ENCODE peak calls at places on chromosomes 1 and 21, in four cellular contexts. P is aorta; M is CD4-positive, alpha-beta memory T cell; X is pancreas. W is an unnamed sample. For H3K36me3 and H3K4me1, the result is how much of the 10 kb centered on the place peaks cover.

GRCh38 chr1:59165353-59165752 is 131.5 kb upstream of the FGGY start:
- DNase-seq in P (no peak), X (no peak), M (no peak), W (no peak)

GRCh38 chr1:147717051-147717705 is 43.2 kb downstream of the GJA5 start:
- DNase-seq in P (no peak), X (peak), M (peak), W (no peak)

GRCh38 chr1:164645921-164646320 is 86.9 kb downstream of the PBX1 start:
- DNase-seq in P (no peak), X (no peak), M (no peak), W (no peak)

GRCh38 chr1:98314591-98314990 is 346.9 kb upstream of the SNX7 start:
- DNase-seq in X (no peak), P (no peak), M (no peak), W (no peak)

GRCh38 chr1:245867724-245868123 is 639.4 kb downstream of the SMYD3 start:
- DNase-seq in P (no peak), X (no peak), M (no peak), W (no peak)

GRCh38 chr1:94927405-94928175 is 680 bp upstream of the CNN3 start:
- DNase-seq in X (peak), P (no peak), M (no peak), W (no peak)

GRCh38 chr1:6392081-6392879 is 1.3 kb downstream of the ACOT7 start:
- DNase-seq in X (peak), P (no peak), M (peak), W (no peak)

GRCh38 chr1:79845951-79846350 is 839.4 kb upstream of the ADGRL4 start:
- DNase-seq in M (no peak), P (no peak), X (no peak), W (no peak)

GRCh38 chr1:185158806-185159205 is 1.8 kb downstream of the SWT1 start:
- DNase-seq in P (no peak), M (no peak), X (no peak), W (no peak)

GRCh38 chr21:29305068-29305467 is 6.3 kb downstream of the BACH1 start:
- DNase-seq in X (no peak), M (no peak), P (no peak), W (no peak)

GRCh38 chr1:207695943-207696342 is 51.0 kb downstream of the CR1L start:
- DNase-seq in X (no peak), P (no peak), M (no peak), W (no peak)

GRCh38 chr1:67441183-67441582 is 11.0 kb upstream of the SERBP1 start:
- DNase-seq in M (no peak), P (peak), X (peak), W (no peak)

GRCh38 chr1:12536023-12536639 is 81.9 kb downstream of the DHRS3 start:
- DNase-seq in X (no peak), P (no peak), M (no peak), W (no peak)

GRCh38 chr1:177315270-177315669 is 144.5 kb downstream of the BRINP2 start:
- DNase-seq in M (no peak), X (no peak), P (no peak), W (no peak)

GRCh38 chr1:40316595-40317393 is at the start of gene COL9A2:
- DNase-seq in P (peak), X (peak), M (peak), W (no peak)

GRCh38 chr1:89608627-89609338 is 24.1 kb upstream of the LRRC8C start:
- DNase-seq in P (no peak), X (no peak), M (peak), W (no peak)

GRCh38 chr1:151867321-151867720 is 13.8 kb upstream of the THEM5 start:
- DNase-seq in P (no peak), X (no peak), M (no peak), W (no peak)

GRCh38 chr1:228073061-228073869 is 9.2 kb upstream of the ARF1 start:
- DNase-seq in X (no peak), M (no peak), P (peak), W (no peak)

GRCh38 chr1:219812491-219813221 is 115.7 kb downstream of the SLC30A10 start:
- DNase-seq in P (no peak), M (no peak), X (peak), W (no peak)

GRCh38 chr1:58460469-58460868 is 86.1 kb downstream of the OMA1 start:
- DNase-seq in M (no peak), X (no peak), P (no peak), W (no peak)

GRCh38 chr1:14590781-14591180 is 7.7 kb upstream of the KAZN start:
- DNase-seq in P (no peak), X (no peak), M (no peak), W (no peak)

GRCh38 chr1:41341756-41342562 is 19.3 kb upstream of the FOXO6 start:
- DNase-seq in P (no peak), M (no peak), X (peak), W (no peak)

GRCh38 chr1:6601049-6601864 is 1.4 kb downstream of the KLHL21 start:
- DNase-seq in P (peak), X (peak), M (peak), W (peak)

GRCh38 chr1:231420299-231420958 is 1.7 kb downstream of the EGLN1 start:
- DNase-seq in P (no peak), X (no peak), M (no peak), W (no peak)

GRCh38 chr21:45316871-45317400 is 29.2 kb upstream of the POFUT2 start:
- DNase-seq in P (peak), X (no peak), M (no peak), W (peak)
- H3K36me3 ChIP-seq in P (under half), X (under half), M (under half), W (under half)

DNA sequence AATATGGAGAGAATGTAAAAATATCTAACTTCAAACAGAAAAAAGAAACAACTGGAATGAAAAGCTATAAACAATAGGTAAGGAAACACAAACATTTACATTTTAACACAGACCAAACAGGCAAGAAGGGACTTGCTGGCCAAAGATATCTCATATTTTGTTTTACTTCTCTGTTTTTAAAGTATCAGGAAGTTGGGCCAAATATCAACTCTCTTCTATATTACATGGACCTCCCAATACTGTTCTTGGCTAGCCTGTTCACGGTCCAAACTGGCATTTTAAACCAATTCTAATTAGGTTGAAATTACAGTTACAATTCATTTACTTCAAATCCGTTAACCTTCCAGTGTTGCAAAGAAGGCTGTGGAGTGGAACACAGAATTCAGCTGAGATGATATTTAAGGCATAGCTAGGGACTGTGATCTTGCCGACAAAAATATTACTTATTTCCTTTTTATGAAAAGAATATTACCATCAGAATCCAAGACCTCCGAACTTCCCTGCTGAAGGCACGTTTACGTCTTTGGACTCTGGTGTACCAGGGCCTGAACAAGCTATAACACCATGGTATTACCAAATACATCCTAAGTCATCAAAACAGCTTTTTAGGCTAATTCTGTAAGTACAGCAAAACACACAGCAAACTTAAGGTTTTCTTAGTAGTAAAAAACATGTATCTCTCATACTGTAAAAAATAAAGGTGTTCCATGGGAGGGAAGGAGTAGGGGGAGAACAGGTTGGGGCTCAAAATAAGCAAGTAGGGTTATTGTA is 165.4 kb downstream of the RUNX1 start:
- DNase-seq in M (no peak), P (no peak), X (no peak), W (no peak)
- H3K4me3 ChIP-seq in M (no peak), P (no peak), X (no peak), W (peak)

GRCh38 chr1:160256396-160257046 is 5.8 kb downstream of the DCAF8 start:
- DNase-seq in X (no peak), P (no peak), M (no peak), W (no peak)

GRCh38 chr1:160251687-160252526 is 10.4 kb downstream of the DCAF8 start:
- DNase-seq in X (peak), M (peak), P (peak), W (peak)

GRCh38 chr1:160258177-160258798 is 4.1 kb downstream of the DCAF8 start:
- DNase-seq in M (no peak), X (no peak), P (no peak), W (no peak)

GRCh38 chr1:160257411-160258015 is 4.8 kb downstream of the DCAF8 start:
- DNase-seq in M (no peak), X (no peak), P (no peak), W (no peak)

GRCh38 chr1:160255761-160256300 is 6.5 kb downstream of the DCAF8 start:
- DNase-seq in P (no peak), X (no peak), M (no peak), W (no peak)
- H3K4me1 ChIP-seq in P (under half), X (under half), M (under half), W (half or more)

DNA sequence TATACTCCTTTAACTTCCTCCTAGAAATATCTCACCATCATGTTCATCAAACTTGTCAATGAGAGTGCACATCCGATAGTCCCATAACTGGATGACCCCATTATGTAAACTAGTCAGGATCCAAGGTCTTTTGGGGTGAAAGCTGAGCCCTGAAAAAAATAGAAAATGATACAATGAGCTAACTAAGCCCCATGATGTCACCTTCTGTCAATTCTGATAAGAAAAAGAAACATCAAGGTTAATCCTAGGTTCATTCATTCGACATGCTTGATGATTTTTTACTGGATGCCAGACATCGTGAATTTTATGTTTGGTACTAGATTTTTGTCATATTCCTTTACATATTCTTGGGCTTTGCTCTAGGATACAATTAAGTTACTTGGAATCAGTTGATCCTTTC is 2.9 kb downstream of the COPA start:
- DNase-seq in X (no peak), P (no peak), M (no peak), W (no peak)
- H3K36me3 ChIP-seq in X (under half), P (under half), M (under half), W (under half)

DNA sequence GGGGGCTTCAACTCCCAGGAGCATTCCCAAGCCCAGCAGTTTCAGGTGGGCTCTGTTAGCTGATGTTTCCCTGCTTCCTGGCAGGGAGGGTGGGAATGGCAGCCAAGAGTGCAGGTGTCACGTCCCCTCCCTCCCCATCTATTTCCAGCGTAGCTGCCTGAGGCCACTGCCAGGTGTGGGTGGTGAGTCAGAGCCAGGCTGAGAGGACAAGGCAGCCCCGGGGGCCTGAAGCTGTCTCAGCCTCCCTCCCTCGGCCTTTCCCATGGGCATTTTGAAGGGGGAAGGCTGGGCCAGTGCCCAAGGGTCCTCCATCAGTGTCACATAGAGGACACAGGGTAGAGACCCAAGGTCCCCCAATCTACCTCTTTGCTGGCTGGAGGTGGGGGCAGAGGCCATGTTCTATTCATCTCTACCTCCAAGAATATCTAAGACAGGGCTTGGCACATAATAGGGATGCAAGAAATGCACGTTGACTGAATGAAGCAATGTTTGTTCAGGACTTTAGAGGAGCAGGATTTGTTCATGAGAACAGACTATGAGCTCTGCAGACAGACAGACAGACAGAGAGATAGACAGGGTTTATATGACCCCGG is 34.4 kb upstream of the ID3 start:
- DNase-seq in M (no peak), X (peak), P (no peak), W (peak)
- H3K4me3 ChIP-seq in M (no peak), X (no peak), P (no peak), W (no peak)

GRCh38 chr1:19369396-19370090 is 57.4 kb downstream of the SLC66A1 start:
- DNase-seq in M (no peak), X (no peak), P (no peak), W (no peak)
- H3K4me1 ChIP-seq in M (under half), X (under half), P (under half), W (under half)

GRCh38 chr1:43618521-43619313 is 31.2 kb upstream of the KDM4A start:
- DNase-seq in X (no peak), M (no peak), P (peak), W (no peak)
- H3K36me3 ChIP-seq in X (half or more), M (under half), P (under half), W (under half)

GRCh38 chr1:150695561-150695960 is 1.4 kb downstream of the GOLPH3L start:
- DNase-seq in M (no peak), X (no peak), P (no peak), W (no peak)
- H3K4me3 ChIP-seq in M (no peak), X (no peak), P (no peak), W (peak)

GRCh38 chr21:43748622-43749021 is 27.5 kb downstream of the CSTB start:
- DNase-seq in M (no peak), P (no peak), X (no peak), W (no peak)

GRCh38 chr21:43741425-43742096 is 22.6 kb downstream of the PDXK start:
- DNase-seq in M (no peak), P (no peak), X (no peak), W (no peak)

GRCh38 chr21:43743934-43744333 is 25.0 kb downstream of the PDXK start:
- DNase-seq in P (no peak), X (no peak), M (no peak), W (no peak)

GRCh38 chr21:43745772-43746517 is 27.0 kb downstream of the PDXK start:
- DNase-seq in X (no peak), P (no peak), M (no peak), W (no peak)

DNA sequence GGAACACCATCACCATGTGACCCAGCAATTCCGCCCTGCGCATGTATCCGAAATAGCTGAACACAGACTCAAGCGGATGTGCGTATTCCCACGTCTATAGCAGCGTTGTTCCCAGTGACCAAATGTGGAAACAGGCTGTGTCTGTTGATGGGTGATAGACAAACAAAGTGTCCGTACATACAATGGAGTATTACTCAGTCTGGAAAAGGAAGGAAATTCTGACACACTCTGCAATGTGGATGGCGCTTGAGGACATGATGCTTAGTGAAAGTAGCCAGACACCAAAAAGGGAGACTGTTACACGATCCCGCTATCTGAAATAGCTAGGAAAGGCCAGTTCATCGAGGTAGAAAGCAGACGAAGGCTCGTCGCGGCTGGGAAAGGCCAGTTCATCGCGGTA is 25.8 kb downstream of the PDXK start:
- DNase-seq in M (no peak), P (no peak), X (no peak), W (no peak)
- H3K4me1 ChIP-seq in M (under half), P (under half), X (under half), W (under half)

GRCh38 chr1:27361044-27361402 is 5.7 kb downstream of the MAP3K6 start:
- DNase-seq in X (no peak), P (no peak), M (no peak), W (no peak)

GRCh38 chr1:27359822-27360158 is 7.0 kb downstream of the MAP3K6 start:
- DNase-seq in P (no peak), M (no peak), X (no peak), W (no peak)

GRCh38 chr1:27361553-27361952 is 5.2 kb downstream of the MAP3K6 start:
- DNase-seq in M (no peak), X (no peak), P (no peak), W (no peak)

GRCh38 chr1:27358928-27359313 is 7.8 kb downstream of the MAP3K6 start:
- DNase-seq in P (no peak), M (no peak), X (no peak), W (no peak)

GRCh38 chr1:27360159-27361043 is 6.4 kb downstream of the MAP3K6 start:
- DNase-seq in X (no peak), M (peak), P (no peak), W (no peak)
- H3K36me3 ChIP-seq in X (under half), M (under half), P (under half), W (half or more)